ENCODE peak calls at places on chromosomes 7 and 10, in eight cellular contexts. R, X, C, E, F, U, K and P are unnamed samples.

GRCh38 chr10:62083868-62084267 is 182.4 kb downstream of the ARID5B start:
- DNase-seq in R (peak; percentile 41), X (no peak), C (peak; percentile 68), E (peak; percentile 62), F (peak; percentile 71), U (no peak), K (no peak), P (peak; percentile 92)

GRCh38 chr10:72009430-72010081 is 45.4 kb downstream of the CHST3 start:
- DNase-seq in R (peak; percentile 42), X (peak; percentile 93), C (peak; percentile 96), E (peak; percentile 87), F (peak; percentile 54), U (peak; percentile 97), K (peak; percentile 96), P (peak; percentile 100)

GRCh38 chr7:144074374-144074773 is 4.8 kb downstream of the OR2A25 start:
- DNase-seq in R (no peak), X (no peak), C (no peak), E (no peak), F (no peak), U (no peak), K (no peak), P (no peak)

GRCh38 chr10:64658528-64658927 is 1137.3 kb downstream of the REEP3 start:
- DNase-seq in R (no peak), X (no peak), C (no peak), E (no peak), F (no peak), U (no peak), K (no peak), P (no peak)

GRCh38 chr10:131865223-131865917 is 35.4 kb upstream of the PPP2R2D start:
- DNase-seq in R (no peak), X (no peak), C (no peak), E (no peak), F (no peak), U (no peak), K (no peak), P (no peak)

GRCh38 chr7:123126691-123127090 is 73.1 kb downstream of the SLC13A1 start:
- DNase-seq in R (no peak), X (no peak), C (no peak), E (no peak), F (no peak), U (no peak), K (no peak), P (no peak)

GRCh38 chr10:125982256-125982948 is 86.0 kb downstream of the FANK1 start:
- DNase-seq in R (peak; percentile 41), X (no peak), C (peak; percentile 81), E (peak; percentile 43), F (no peak), U (no peak), K (no peak), P (peak; percentile 73)

GRCh38 chr10:124385627-124386185 is 33.0 kb downstream of the OAT start:
- DNase-seq in R (no peak), X (no peak), C (no peak), E (no peak), F (no peak), U (peak; percentile 34), K (no peak), P (no peak)

GRCh38 chr7:55490099-55490498 is 82.2 kb downstream of the VOPP1 start:
- DNase-seq in R (no peak), X (no peak), C (no peak), E (no peak), F (no peak), U (no peak), K (no peak), P (no peak)

GRCh38 chr10:107141539-107142061 is 22.9 kb downstream of the SORCS1 start:
- DNase-seq in R (no peak), X (no peak), C (no peak), E (no peak), F (no peak), U (no peak), K (no peak), P (no peak)

GRCh38 chr7:107405559-107405958 is 64.3 kb upstream of the GPR22 start:
- DNase-seq in R (no peak), X (no peak), C (no peak), E (no peak), F (no peak), U (no peak), K (no peak), P (no peak)

GRCh38 chr10:112666070-112666469 is 219.1 kb downstream of the VTI1A start:
- DNase-seq in R (no peak), X (no peak), C (no peak), E (no peak), F (no peak), U (no peak), K (no peak), P (no peak)

GRCh38 chr7:124041439-124041838 is 8.6 kb upstream of the TMEM229A start:
- DNase-seq in R (no peak), X (no peak), C (no peak), E (no peak), F (no peak), U (no peak), K (no peak), P (no peak)

GRCh38 chr7:94336009-94336408 is 58.7 kb upstream of the COL1A2 start:
- DNase-seq in R (no peak), X (no peak), C (no peak), E (no peak), F (no peak), U (no peak), K (no peak), P (no peak)

GRCh38 chr10:96512997-96513685 is 585 bp downstream of the TLL2 start:
- DNase-seq in R (peak; percentile 37), X (no peak), C (no peak), E (no peak), F (no peak), U (no peak), K (no peak), P (peak; percentile 21)
- TF ChIP-seq CTCF in R (no peak), X (no peak), C (no peak), E (no peak), F (no peak), U (no peak), K (no peak), P (no peak)

GRCh38 chr10:123144697-123145541 is 3.0 kb upstream of the HMX2 start:
- DNase-seq in R (no peak), X (no peak), C (no peak), E (no peak), F (no peak), U (no peak), K (no peak), P (no peak)
- H3K4me3 ChIP-seq in R (no peak overlapping the region), X (no peak overlapping the region), C (no peak overlapping the region), E (no peak overlapping the region), F (no peak overlapping the region), U (no peak overlapping the region), K (no peak overlapping the region), P (no peak overlapping the region)

DNA sequence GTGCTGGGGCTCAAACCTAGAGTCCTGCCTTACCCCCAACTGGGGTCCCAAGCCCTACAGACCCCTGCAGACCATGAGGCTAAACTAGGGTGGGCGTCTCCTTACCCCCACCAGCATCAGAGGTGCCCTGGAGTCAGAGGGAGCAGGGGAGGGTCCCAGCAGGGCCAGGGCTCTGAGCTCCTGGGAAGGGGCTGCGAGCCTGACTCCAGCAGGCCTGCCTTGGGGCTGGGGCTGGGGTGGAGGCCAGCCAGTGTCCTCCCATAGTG is 1.3 kb downstream of the SNCG start:
- DNase-seq in R (no peak), X (no peak), C (no peak), E (no peak), F (no peak), U (no peak), K (no peak), P (no peak)
- H3K4me1 ChIP-seq in R (no peaks in the 10 kb centered on the region), X (peaks cover 48% of the 10 kb centered on the region), C (peaks cover 41% of the 10 kb centered on the region), E (no peaks in the 10 kb centered on the region), F (peaks cover 41% of the 10 kb centered on the region), U (peaks cover 79% of the 10 kb centered on the region), K (peaks cover 16% of the 10 kb centered on the region), P (peaks cover 40% of the 10 kb centered on the region)

DNA sequence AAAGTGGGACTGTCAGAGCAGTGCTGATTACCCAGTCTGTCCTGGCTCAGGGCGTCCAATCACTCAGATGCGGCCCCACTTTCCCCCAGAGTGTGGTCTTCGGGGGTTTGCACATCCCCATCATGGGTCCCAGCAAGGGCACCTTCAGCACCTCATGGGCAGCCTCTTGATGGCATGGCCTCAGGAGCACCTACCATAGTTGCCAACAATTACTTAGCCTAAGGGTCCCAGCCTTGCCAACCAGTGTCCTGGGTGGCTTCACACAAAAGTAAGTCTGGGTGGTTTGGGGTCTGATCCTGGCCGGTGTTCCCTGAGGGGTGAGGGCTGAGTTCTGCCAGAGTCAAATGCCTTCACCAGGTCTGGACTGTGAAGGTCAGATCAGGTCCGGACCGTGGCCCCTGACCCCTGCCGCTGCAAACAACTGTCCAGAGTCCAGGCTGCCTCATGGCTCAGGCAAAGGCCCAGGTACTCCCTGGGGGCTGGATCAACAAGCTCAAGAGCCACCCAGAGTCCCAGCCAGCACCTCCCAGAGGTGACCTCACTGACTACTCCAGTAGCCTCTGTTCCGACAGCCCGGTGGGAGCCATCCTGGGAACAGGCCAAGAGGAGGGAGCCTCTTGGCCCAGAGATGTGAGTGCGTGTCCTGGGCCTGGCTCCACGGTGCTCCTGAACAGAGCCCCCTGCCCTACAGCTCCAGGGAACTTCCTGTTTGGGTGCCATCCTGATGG is 6.2 kb upstream of the MARVELD1 start:
- DNase-seq in R (no peak), X (no peak), C (no peak), E (no peak), F (no peak), U (no peak), K (no peak), P (no peak)
- TF ChIP-seq CTCF in R (no peak), X (no peak), C (no peak), E (no peak), F (no peak), U (no peak), K (no peak), P (no peak)

GRCh38 chr10:117537904-117538524 is 4.5 kb upstream of the EMX2 start:
- DNase-seq in R (no peak), X (no peak), C (peak; percentile 33), E (no peak), F (no peak), U (peak; percentile 65), K (no peak), P (no peak)

GRCh38 chr10:117535752-117536358 is 6.7 kb upstream of the EMX2 start:
- DNase-seq in R (no peak), X (no peak), C (peak; percentile 43), E (no peak), F (no peak), U (no peak), K (no peak), P (no peak)

GRCh38 chr10:117536359-117536861 is 6.1 kb upstream of the EMX2 start:
- DNase-seq in R (no peak), X (no peak), C (no peak), E (no peak), F (no peak), U (no peak), K (no peak), P (no peak)

GRCh38 chr10:117537436-117537903 is 5.1 kb upstream of the EMX2 start:
- DNase-seq in R (no peak), X (no peak), C (peak; percentile 39), E (no peak), F (no peak), U (peak; percentile 71), K (no peak), P (peak; percentile 40)

GRCh38 chr10:117536862-117537435 is 5.6 kb upstream of the EMX2 start:
- DNase-seq in R (no peak), X (no peak), C (no peak), E (no peak), F (no peak), U (peak; percentile 71), K (no peak), P (no peak)
- H3K4me3 ChIP-seq in R (no peak overlapping the region), X (no peak overlapping the region), C (no peak overlapping the region), E (no peak overlapping the region), F (peak overlapping the region; percentile 6), U (peak overlapping the region; percentile 41), K (no peak overlapping the region), P (no peak overlapping the region)